ENCODE peak calls at places on chromosomes 13 and 19, in eight cellular contexts. X, Z, A, P, U, Q, C and T are unnamed samples.

GRCh38 chr13:31476266-31476665 is 263.1 kb upstream of the RXFP2 start:
- DNase-seq in X (no peak), Z (no peak), A (no peak), P (peak), U (no peak), Q (no peak), C (no peak), T (no peak)

GRCh38 chr13:29513002-29513980 is 82.2 kb downstream of the SLC7A1 start:
- DNase-seq in X (no peak), Z (no peak), A (peak), P (no peak), U (no peak), Q (no peak), C (no peak), T (no peak)

GRCh38 chr13:25988655-25989054 is 63.2 kb downstream of the SHISA2 start:
- DNase-seq in X (no peak), Z (no peak), A (no peak), P (no peak), U (no peak), Q (no peak), C (no peak), T (peak)

GRCh38 chr13:48909088-48909389 is 66.7 kb upstream of the FNDC3A start:
- DNase-seq in X (no peak), Z (no peak), A (no peak), P (peak), U (no peak), Q (no peak), C (no peak), T (no peak)

GRCh38 chr19:11005521-11005920 is 44.7 kb downstream of the SMARCA4 start:
- DNase-seq in X (no peak), Z (no peak), A (no peak), P (no peak), U (no peak), Q (no peak), C (no peak), T (no peak)

GRCh38 chr13:75455962-75456361 is 26.0 kb downstream of the TBC1D4 start:
- DNase-seq in X (no peak), Z (no peak), A (no peak), P (no peak), U (no peak), Q (no peak), C (no peak), T (no peak)

GRCh38 chr13:98014766-98015165 is 61.3 kb downstream of the IPO5 start:
- DNase-seq in X (no peak), Z (no peak), A (peak), P (no peak), U (no peak), Q (no peak), C (no peak), T (no peak)

GRCh38 chr19:55258476-55258827 is 365 bp downstream of the PPP6R1 start:
- DNase-seq in X (no peak), Z (peak), A (peak), P (no peak), U (no peak), Q (no peak), C (no peak), T (no peak)

GRCh38 chr19:48624791-48625723 is 5.8 kb downstream of the SPHK2 start:
- DNase-seq in X (no peak), Z (no peak), A (no peak), P (no peak), U (no peak), Q (peak), C (no peak), T (no peak)

GRCh38 chr19:38917516-38917915 is 5.5 kb upstream of the CCER2 start:
- DNase-seq in X (no peak), Z (no peak), A (no peak), P (no peak), U (no peak), Q (no peak), C (no peak), T (no peak)

GRCh38 chr19:3771033-3771905 is 759 bp downstream of the RAX2 start:
- DNase-seq in X (no peak), Z (no peak), A (no peak), P (no peak), U (no peak), Q (no peak), C (no peak), T (no peak)

GRCh38 chr13:93243375-93244063 is 16.9 kb downstream of the GPC6 start:
- DNase-seq in X (no peak), Z (no peak), A (no peak), P (no peak), U (no peak), Q (no peak), C (no peak), T (no peak)

GRCh38 chr13:39578821-39579291 is 24.1 kb downstream of the LHFPL6 start:
- DNase-seq in X (no peak), Z (no peak), A (no peak), P (no peak), U (no peak), Q (no peak), C (no peak), T (no peak)

GRCh38 chr19:2171349-2172145 is 7.8 kb downstream of the DOT1L start:
- DNase-seq in X (no peak), Z (peak), A (peak), P (peak), U (peak), Q (peak), C (peak), T (no peak)

GRCh38 chr13:51259359-51259645 is 37.1 kb downstream of the FAM124A start:
- DNase-seq in X (no peak), Z (no peak), A (no peak), P (no peak), U (no peak), Q (no peak), C (no peak), T (no peak)

GRCh38 chr13:28204043-28204442 is 65.7 kb downstream of the PAN3 start:
- DNase-seq in X (no peak), Z (no peak), A (no peak), P (no peak), U (no peak), Q (no peak), C (no peak), T (no peak)

GRCh38 chr19:5880196-5880595 is 9.9 kb upstream of the FUT5 start:
- DNase-seq in X (no peak), Z (no peak), A (no peak), P (no peak), U (no peak), Q (no peak), C (no peak), T (no peak)

GRCh38 chr19:38303517-38304351 is at the start of gene C19orf33:
- DNase-seq in X (no peak), Z (no peak), A (no peak), P (peak), U (no peak), Q (peak), C (no peak), T (peak)

GRCh38 chr19:11205939-11206570 is 8.7 kb upstream of the KANK2 start:
- DNase-seq in X (no peak), Z (no peak), A (no peak), P (no peak), U (peak), Q (no peak), C (no peak), T (no peak)

GRCh38 chr13:98312606-98313005 is 135.5 kb upstream of the RNF113B start:
- DNase-seq in X (no peak), Z (no peak), A (no peak), P (peak), U (no peak), Q (no peak), C (no peak), T (no peak)

GRCh38 chr19:662207-662961 is 630 bp downstream of the RNF126 start:
- DNase-seq in X (no peak), Z (peak), A (peak), P (peak), U (no peak), Q (peak), C (peak), T (peak)

GRCh38 chr13:105196052-105196451 is 1339.4 kb downstream of the EFNB2 start:
- DNase-seq in X (no peak), Z (no peak), A (peak), P (no peak), U (no peak), Q (no peak), C (no peak), T (no peak)

GRCh38 chr13:76799696-76800095 is 86.5 kb downstream of the KCTD12 start:
- DNase-seq in X (no peak), Z (no peak), A (peak), P (no peak), U (no peak), Q (no peak), C (no peak), T (peak)

GRCh38 chr13:104809483-104809882 is 1726.0 kb downstream of the EFNB2 start:
- DNase-seq in X (no peak), Z (no peak), A (peak), P (no peak), U (no peak), Q (no peak), C (no peak), T (no peak)

GRCh38 chr19:41753159-41753558 is 2.2 kb upstream of the CEACAM6 start:
- DNase-seq in X (peak), Z (peak), A (no peak), P (peak), U (no peak), Q (peak), C (peak), T (no peak)

GRCh38 chr13:30486230-30487074 is 20.7 kb upstream of the HMGB1 start:
- DNase-seq in X (no peak), Z (no peak), A (no peak), P (peak), U (no peak), Q (peak), C (no peak), T (no peak)

GRCh38 chr19:45075215-45076028 is 856 bp downstream of the ZNF296 start:
- DNase-seq in X (peak), Z (peak), A (no peak), P (peak), U (peak), Q (peak), C (no peak), T (no peak)